ENCODE peak calls at places on chromosomes 13 and 19, in six cellular contexts. G is AG08395, A is OCI-LY7, F is natural killer cell, Y is iris pigment epithelial cell, I is IMR-90. J is an unnamed sample.
A peak's percentile ranks its signal among the peaks of the same experiment; 100 is the strongest.

GRCh38 chr19:1098177-1099051 is 3.2 kb upstream of the POLR2E start:
- DNase-seq in A (no peak), Y (no peak), I (peak; percentile 34), G (no peak), F (no peak), J (no peak)

GRCh38 chr13:45196091-45196490 is 4.8 kb downstream of the KCTD4 start:
- DNase-seq in G (no peak), Y (no peak), F (no peak), I (no peak), A (no peak), J (no peak)

GRCh38 chr19:318509-318774 is 26.2 kb downstream of the MIER2 start:
- DNase-seq in F (no peak), I (no peak), Y (no peak), G (no peak), A (no peak), J (no peak)

GRCh38 chr13:112098699-112099098 is 31.8 kb downstream of the SOX1 start:
- DNase-seq in G (no peak), F (no peak), I (no peak), A (no peak), Y (no peak), J (no peak)

GRCh38 chr19:2663920-2664571 is 38.4 kb downstream of the GNG7 start:
- DNase-seq in F (no peak), I (no peak), G (no peak), Y (no peak), A (peak; percentile 75), J (no peak)

GRCh38 chr13:112689498-112690241 is at the start of gene ATP11A:
- DNase-seq in G (peak; percentile 99), F (peak; percentile 69), A (peak; percentile 72), Y (peak; percentile 93), I (peak; percentile 91), J (peak; percentile 86)

GRCh38 chr13:66673401-66673800 is 556.7 kb downstream of the PCDH9 start:
- DNase-seq in I (peak; percentile 42), F (no peak), A (no peak), G (peak; percentile 69), Y (peak; percentile 96), J (no peak)

GRCh38 chr19:34082289-34083077 is 89.8 kb upstream of the LSM14A start:
- DNase-seq in G (no peak), F (no peak), Y (peak; percentile 42), A (no peak), I (no peak), J (peak; percentile 58)

GRCh38 chr13:51913421-51914136 is 51.8 kb downstream of the CCDC70 start:
- DNase-seq in G (no peak), F (no peak), A (peak; percentile 55), I (no peak), Y (no peak), J (peak; percentile 72)

GRCh38 chr13:21849323-21849722 is 178.4 kb downstream of the FGF9 start:
- DNase-seq in G (peak; percentile 43), I (peak; percentile 43), F (no peak), Y (peak; percentile 3), A (peak; percentile 39), J (peak; percentile 79)

GRCh38 chr19:1232652-1233360 is 5.0 kb downstream of the CBARP start:
- DNase-seq in G (no peak), F (no peak), Y (peak; percentile 77), I (peak; percentile 72), A (no peak), J (no peak)

GRCh38 chr13:20721454-20722357 is 18.2 kb downstream of the IL17D start:
- DNase-seq in F (no peak), A (no peak), G (peak; percentile 14), Y (peak; percentile 72), I (peak; percentile 79), J (peak; percentile 85)

GRCh38 chr13:21998279-21998678 is 327.4 kb downstream of the FGF9 start:
- DNase-seq in I (no peak), A (no peak), Y (no peak), F (no peak), G (no peak), J (peak; percentile 15)

GRCh38 chr13:29761160-29761559 is 89.3 kb downstream of the UBL3 start:
- DNase-seq in Y (no peak), F (no peak), A (no peak), G (no peak), I (no peak), J (no peak)

GRCh38 chr13:38180100-38180499 is 169.6 kb upstream of the UFM1 start:
- DNase-seq in Y (peak; percentile 71), A (no peak), I (peak; percentile 2), F (no peak), G (no peak), J (no peak)

GRCh38 chr19:1259873-1260748 is 9.0 kb upstream of the CIRBP start:
- DNase-seq in G (no peak), Y (peak; percentile 31), A (peak; percentile 64), F (peak; percentile 67), I (no peak), J (no peak)

GRCh38 chr13:32212420-32212819 is 102.7 kb downstream of the ZAR1L start:
- DNase-seq in G (peak; percentile 79), I (peak; percentile 91), A (no peak), F (no peak), Y (peak; percentile 87), J (no peak)

GRCh38 chr13:24127116-24127631 is 33.3 kb upstream of the SPATA13 start:
- DNase-seq in I (peak; percentile 43), A (no peak), F (no peak), Y (peak; percentile 28), G (peak; percentile 25), J (no peak)

GRCh38 chr13:33785384-33785783 is 32.6 kb upstream of the RFC3 start:
- DNase-seq in G (no peak), Y (no peak), I (no peak), F (no peak), A (no peak), J (no peak)

GRCh38 chr13:65725001-65725400 is 1505.1 kb downstream of the PCDH9 start:
- DNase-seq in I (peak; percentile 8), Y (peak; percentile 85), F (no peak), A (no peak), G (no peak), J (no peak)

GRCh38 chr19:46660008-46660517 is 919 bp downstream of the DACT3 start:
- DNase-seq in G (peak; percentile 30), A (no peak), I (no peak), Y (no peak), F (no peak), J (peak; percentile 78)

GRCh38 chr13:49476529-49476928 is 19.2 kb upstream of the PHF11 start:
- DNase-seq in Y (no peak), I (no peak), G (no peak), F (no peak), A (no peak), J (no peak)

GRCh38 chr19:15288146-15288963 is 44.0 kb downstream of the BRD4 start:
- DNase-seq in G (peak; percentile 40), Y (no peak), I (peak; percentile 24), A (peak; percentile 74), F (no peak), J (no peak)

GRCh38 chr19:50419580-50420035 is 870 bp downstream of the SPIB start:
- DNase-seq in Y (no peak), A (peak; percentile 89), G (no peak), I (no peak), F (no peak), J (peak; percentile 81)

GRCh38 chr13:74204606-74205312 is 70.6 kb upstream of the KLF12 start:
- DNase-seq in I (peak; percentile 40), G (no peak), F (no peak), Y (no peak), A (no peak), J (no peak)